ENCODE peak calls at places on chromosomes 1 and 21, in four cellular contexts. K is dorsolateral prefrontal cortex, R is suprapubic skin, C is lower lobe of right lung. Q is an unnamed sample.

GRCh38 chr1:17665950-17666720 is 89.0 kb upstream of the ACTL8 start:
- DNase-seq in K (no peak), R (no peak), C (no peak), Q (no peak)

GRCh38 chr1:174445817-174446216 is 1.9 kb upstream of the GPR52 start:
- DNase-seq in K (no peak), R (no peak), C (no peak), Q (no peak)

GRCh38 chr1:227666286-227666685 is 68.8 kb downstream of the JMJD4 start:
- DNase-seq in K (no peak), R (no peak), C (no peak), Q (no peak)

GRCh38 chr21:44421901-44422840 is 33.1 kb upstream of the LRRC3 start:
- DNase-seq in K (peak; percentile 44), R (peak; percentile 28), C (peak; percentile 14), Q (no peak)

GRCh38 chr21:46079357-46080170 is 18.3 kb upstream of the COL6A2 start:
- DNase-seq in K (no peak), R (peak; percentile 83), C (peak; percentile 41), Q (no peak)

GRCh38 chr1:159828916-159829634 is 2.4 kb downstream of the SLAMF8 start:
- DNase-seq in K (no peak), R (no peak), C (peak; percentile 72), Q (no peak)

GRCh38 chr1:192159034-192159433 is 772 bp downstream of the RGS18 start:
- DNase-seq in K (no peak), R (no peak), C (no peak), Q (no peak)

GRCh38 chr1:44034423-44034822 is 3.2 kb upstream of the SLC6A9 start:
- DNase-seq in K (no peak), R (no peak), C (no peak), Q (no peak)

GRCh38 chr1:224381880-224382548 is 25.3 kb downstream of the CNIH4 start:
- DNase-seq in K (no peak), R (no peak), C (no peak), Q (no peak)

GRCh38 chr1:94160811-94161210 is 39.9 kb upstream of the ABCA4 start:
- DNase-seq in K (no peak), R (no peak), C (no peak), Q (no peak)

GRCh38 chr1:21335750-21336168 is 45.5 kb upstream of the ECE1 start:
- DNase-seq in K (no peak), R (no peak), C (no peak), Q (no peak)

GRCh38 chr1:70459502-70460225 is 48.6 kb downstream of the CTH start:
- DNase-seq in K (no peak), R (no peak), C (no peak), Q (no peak)

GRCh38 chr1:204841798-204842197 is 28.9 kb upstream of the NFASC start:
- DNase-seq in K (no peak), R (no peak), C (no peak), Q (no peak)

GRCh38 chr1:19182223-19182622 is 27.8 kb downstream of the UBR4 start:
- DNase-seq in K (no peak), R (no peak), C (no peak), Q (no peak)

GRCh38 chr1:198811436-198811835 is 172.6 kb downstream of the PTPRC start:
- DNase-seq in K (no peak), R (no peak), C (no peak), Q (no peak)

GRCh38 chr1:117128323-117129079 is 7.0 kb upstream of the TRIM45 start:
- DNase-seq in K (no peak), R (no peak), C (no peak), Q (no peak)

GRCh38 chr1:28313710-28314510 is 14.9 kb upstream of the MED18 start:
- DNase-seq in K (no peak), R (peak; percentile 69), C (peak; percentile 86), Q (no peak)

GRCh38 chr1:77948841-77949424 is 29.9 kb downstream of the FUBP1 start:
- DNase-seq in K (no peak), R (no peak), C (no peak), Q (no peak)

GRCh38 chr1:26597629-26598039 is 68.1 kb downstream of the RPS6KA1 start:
- DNase-seq in K (no peak), R (no peak), C (no peak), Q (no peak)

GRCh38 chr1:116569776-116570357 is 959 bp downstream of the CD58 start:
- DNase-seq in K (no peak), R (peak; percentile 83), C (peak; percentile 73), Q (no peak)

GRCh38 chr1:184212649-184213314 is 161.3 kb downstream of the TSEN15 start:
- DNase-seq in K (no peak), R (no peak), C (no peak), Q (no peak)

GRCh38 chr1:230377324-230377723 is 48.8 kb downstream of the PGBD5 start:
- DNase-seq in K (no peak), R (no peak), C (no peak), Q (no peak)

GRCh38 chr1:76901158-76901767 is 34.0 kb downstream of the ST6GALNAC5 start:
- DNase-seq in K (no peak), R (no peak), C (no peak), Q (no peak)

GRCh38 chr1:96416111-96416595 is 305.4 kb upstream of the PTBP2 start:
- DNase-seq in K (no peak), R (peak; percentile 74), C (no peak), Q (no peak)

GRCh38 chr1:112674440-112674985 is at the start of gene MOV10:
- DNase-seq in K (no peak), R (peak; percentile 82), C (peak; percentile 87), Q (peak; percentile 18)

GRCh38 chr1:114033219-114033706 is 54.0 kb downstream of the OLFML3 start:
- DNase-seq in K (no peak), R (no peak), C (no peak), Q (no peak)

GRCh38 chr1:92882817-92883216 is 51.0 kb downstream of the RPL5 start:
- DNase-seq in K (no peak), R (no peak), C (no peak), Q (no peak)

GRCh38 chr21:41659791-41660560 is 106.9 kb downstream of the RIPK4 start:
- DNase-seq in K (no peak), R (peak; percentile 51), C (no peak), Q (no peak)
- TF ChIP-seq CTCF in K (no peak), R (no peak), C (no peak), Q (no peak)

GRCh38 chr1:183185941-183186490 is at the start of gene LAMC2:
- DNase-seq in K (no peak), R (peak; percentile 65), C (peak; percentile 72), Q (no peak)
- H3K27ac ChIP-seq in K (no peak within 1 kb of the TSS), R (peak within 1 kb of the TSS; percentile 92), C (peak within 1 kb of the TSS; percentile 61), Q (peak within 1 kb of the TSS; percentile 87)

DNA sequence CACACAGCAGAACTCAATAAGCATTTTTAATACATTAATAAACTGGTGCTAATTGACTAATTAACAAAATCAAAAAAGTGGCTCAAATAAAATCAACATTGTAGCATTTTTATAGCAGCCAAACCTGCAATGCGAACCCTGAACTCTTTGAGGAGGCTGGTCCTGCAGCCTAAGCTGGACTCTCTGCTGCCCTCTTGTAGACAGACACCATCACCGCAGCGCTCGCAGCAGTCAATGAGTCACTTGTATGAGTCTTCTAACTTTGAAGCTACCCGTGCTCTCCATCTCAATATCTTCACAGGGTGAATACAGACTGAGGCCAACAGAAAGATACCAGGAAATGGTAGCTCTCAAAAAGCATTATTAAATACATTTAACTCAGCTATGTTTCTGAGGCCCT is 9.7 kb upstream of the KRTAP7-1 start:
- DNase-seq in K (no peak), R (no peak), C (no peak), Q (no peak)
- TF ChIP-seq CTCF in K (no peak), R (no peak), C (no peak), Q (no peak)

GRCh38 chr1:1748686-1749321 is 24.6 kb upstream of the CDK11A start:
- DNase-seq in K (no peak), R (no peak), C (no peak), Q (no peak)
- H3K27ac ChIP-seq in K (no peak overlapping the region), R (no peak overlapping the region), C (no peak overlapping the region), Q (no peak overlapping the region)

DNA sequence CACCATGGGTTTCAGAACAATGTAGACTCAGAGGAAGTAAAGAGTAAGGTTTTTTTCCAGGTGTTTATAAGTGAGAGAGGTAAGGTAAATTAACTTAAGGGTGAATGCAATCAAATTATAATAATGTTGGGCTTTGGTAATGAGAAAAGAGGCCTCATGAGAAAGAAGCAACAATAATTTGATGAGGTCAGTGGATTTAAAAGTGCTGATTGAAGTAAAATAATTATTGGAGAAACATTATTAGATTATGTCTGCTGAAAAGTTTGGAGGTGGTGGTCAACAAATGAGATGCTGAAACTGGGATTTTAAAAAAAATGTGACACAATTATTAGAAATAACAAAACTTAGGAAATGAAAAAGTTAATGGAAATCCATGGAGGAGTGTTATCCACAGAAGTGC is 187.4 kb upstream of the BRINP3 start:
- DNase-seq in K (no peak), R (no peak), C (no peak), Q (no peak)
- TF ChIP-seq CTCF in K (no peak), R (no peak), C (no peak), Q (no peak)

GRCh38 chr1:115198938-115199337 is 109.6 kb upstream of the TSPAN2 start:
- DNase-seq in K (no peak), R (no peak), C (no peak), Q (no peak)
- H3K27ac ChIP-seq in K (no peak overlapping the region), R (no peak overlapping the region), C (no peak overlapping the region), Q (no peak overlapping the region)

Q was measured in esophagus squamous epithelium.